ENCODE peak calls at places on chromosomes 4 and X, in four cellular contexts. K is RWPE1; Z is CD8-positive, alpha-beta memory T cell; Q is GM04504. M is an unnamed sample.

GRCh38 chr4:2059034-2059725 is at the start of gene NAT8L:
- DNase-seq in Z (no peak), K (no peak), Q (no peak), M (no peak)

GRCh38 chr4:8393593-8394038 is 46.9 kb downstream of the ACOX3 start:
- DNase-seq in K (peak; percentile 69), Q (peak; percentile 98), Z (no peak), M (peak; percentile 77)

GRCh38 chr4:122953924-122954323 is 31.5 kb upstream of the NUDT6 start:
- DNase-seq in Q (no peak), Z (no peak), K (no peak), M (no peak)

GRCh38 chr4:147765121-147765521 is 33.2 kb downstream of the ARHGAP10 start:
- DNase-seq in K (peak; percentile 42), Z (no peak), Q (no peak), M (no peak)

GRCh38 chr4:170868191-170868590 is 778.4 kb upstream of the AADAT start:
- DNase-seq in K (peak; percentile 68), Q (no peak), Z (no peak), M (no peak)

GRCh38 chrX:71532078-71532752 is 689 bp upstream of the OGT start:
- DNase-seq in Q (no peak), K (no peak), Z (peak; percentile 46), M (no peak)

GRCh38 chr4:152536545-152537182 is 772 bp upstream of the FBXW7 start:
- DNase-seq in Q (no peak), Z (no peak), K (peak; percentile 45), M (no peak)

GRCh38 chrX:139759637-139760036 is 51.7 kb upstream of the MCF2 start:
- DNase-seq in Q (no peak), K (no peak), Z (no peak), M (no peak)

GRCh38 chrX:133657455-133657854 is 242.2 kb upstream of the GPC4 start:
- DNase-seq in K (no peak), Q (no peak), Z (no peak), M (no peak)

GRCh38 chrX:10190367-10190766 is 33.6 kb downstream of the CLCN4 start:
- DNase-seq in Z (no peak), K (peak; percentile 26), Q (no peak), M (no peak)

M was measured in AG04449.